ENCODE peak calls at places on chromosomes 2 and 18, in eight cellular contexts. One of them, this sample, is unnamed.

GRCh38 chr2:152637251-152637650 is 80.0 kb downstream of the PRPF40A start:
- DNase-seq in mesenteric fat pad: no peak
- DNase-seq in H4: no peak
- DNase-seq in NCI-H1930: no peak
- DNase-seq in AG08396: no peak
- DNase-seq in dermis microvascular lymphatic vessel endothelial cell: no peak
- DNase-seq in Peyer's patch: no peak
- DNase-seq in retina: no peak
- DNase-seq in this sample: no peak

GRCh38 chr2:37125404-37125803 is 31.4 kb downstream of the EIF2AK2 start:
- DNase-seq in dermis microvascular lymphatic vessel endothelial cell: no peak
- DNase-seq in Peyer's patch: no peak
- DNase-seq in retina: no peak
- DNase-seq in H4: no peak
- DNase-seq in mesenteric fat pad: no peak
- DNase-seq in NCI-H1930: no peak
- DNase-seq in AG08396: no peak
- DNase-seq in this sample: no peak

GRCh38 chr2:26628561-26629345 is 12.4 kb downstream of the CIB4 start:
- DNase-seq in AG08396: no peak
- DNase-seq in H4: no peak
- DNase-seq in Peyer's patch: peak; percentile 25
- DNase-seq in retina: no peak
- DNase-seq in mesenteric fat pad: no peak
- DNase-seq in NCI-H1930: no peak
- DNase-seq in dermis microvascular lymphatic vessel endothelial cell: no peak
- DNase-seq in this sample: no peak

GRCh38 chr18:7945882-7946281 is 378.8 kb downstream of the PTPRM start:
- DNase-seq in H4: peak; percentile 77
- DNase-seq in dermis microvascular lymphatic vessel endothelial cell: peak; percentile 91
- DNase-seq in retina: no peak
- DNase-seq in NCI-H1930: no peak
- DNase-seq in AG08396: peak; percentile 82
- DNase-seq in mesenteric fat pad: no peak
- DNase-seq in Peyer's patch: no peak
- DNase-seq in this sample: peak; percentile 59

GRCh38 chr2:22946553-22946952 is 438.4 kb upstream of the KLHL29 start:
- DNase-seq in Peyer's patch: no peak
- DNase-seq in dermis microvascular lymphatic vessel endothelial cell: no peak
- DNase-seq in AG08396: no peak
- DNase-seq in H4: no peak
- DNase-seq in mesenteric fat pad: no peak
- DNase-seq in NCI-H1930: no peak
- DNase-seq in retina: no peak
- DNase-seq in this sample: no peak

GRCh38 chr2:231007159-231008045 is 11.5 kb downstream of the SPATA3 start:
- DNase-seq in NCI-H1930: no peak
- DNase-seq in retina: no peak
- DNase-seq in AG08396: no peak
- DNase-seq in dermis microvascular lymphatic vessel endothelial cell: no peak
- DNase-seq in mesenteric fat pad: no peak
- DNase-seq in H4: no peak
- DNase-seq in Peyer's patch: no peak
- DNase-seq in this sample: peak; percentile 22

GRCh38 chr2:223692227-223692947 is 90.2 kb upstream of the SCG2 start:
- DNase-seq in dermis microvascular lymphatic vessel endothelial cell: peak; percentile 70
- DNase-seq in retina: peak; percentile 14
- DNase-seq in Peyer's patch: no peak
- DNase-seq in NCI-H1930: no peak
- DNase-seq in AG08396: peak; percentile 61
- DNase-seq in H4: peak; percentile 57
- DNase-seq in mesenteric fat pad: no peak
- DNase-seq in this sample: peak; percentile 35

GRCh38 chr2:100630473-100630977 is 67.7 kb downstream of the PDCL3 start:
- DNase-seq in dermis microvascular lymphatic vessel endothelial cell: no peak
- DNase-seq in Peyer's patch: no peak
- DNase-seq in AG08396: no peak
- DNase-seq in mesenteric fat pad: peak; percentile 60
- DNase-seq in H4: no peak
- DNase-seq in NCI-H1930: no peak
- DNase-seq in retina: no peak
- DNase-seq in this sample: no peak

GRCh38 chr2:26011990-26012856 is 21.7 kb upstream of the RAB10 start:
- DNase-seq in dermis microvascular lymphatic vessel endothelial cell: peak; percentile 66
- DNase-seq in H4: peak; percentile 76
- DNase-seq in mesenteric fat pad: no peak
- DNase-seq in NCI-H1930: no peak
- DNase-seq in AG08396: no peak
- DNase-seq in Peyer's patch: peak; percentile 68
- DNase-seq in retina: no peak
- DNase-seq in this sample: no peak

GRCh38 chr2:178767099-178768060 is 39.8 kb downstream of the TTN start:
- DNase-seq in Peyer's patch: no peak
- DNase-seq in mesenteric fat pad: no peak
- DNase-seq in AG08396: no peak
- DNase-seq in H4: no peak
- DNase-seq in dermis microvascular lymphatic vessel endothelial cell: no peak
- DNase-seq in NCI-H1930: no peak
- DNase-seq in retina: peak; percentile 3
- DNase-seq in this sample: no peak

GRCh38 chr2:201129044-201129505 is 13.1 kb downstream of the CFLAR start:
- DNase-seq in mesenteric fat pad: no peak
- DNase-seq in H4: no peak
- DNase-seq in NCI-H1930: no peak
- DNase-seq in dermis microvascular lymphatic vessel endothelial cell: peak; percentile 93
- DNase-seq in Peyer's patch: no peak
- DNase-seq in AG08396: peak; percentile 32
- DNase-seq in retina: no peak
- DNase-seq in this sample: no peak

GRCh38 chr2:20027715-20028434 is 15.4 kb upstream of the MATN3 start:
- DNase-seq in H4: no peak
- DNase-seq in Peyer's patch: no peak
- DNase-seq in retina: no peak
- DNase-seq in dermis microvascular lymphatic vessel endothelial cell: peak; percentile 80
- DNase-seq in mesenteric fat pad: no peak
- DNase-seq in AG08396: no peak
- DNase-seq in NCI-H1930: no peak
- DNase-seq in this sample: no peak

GRCh38 chr18:13283746-13284145 is 65.2 kb downstream of the LDLRAD4 start:
- DNase-seq in AG08396: no peak
- DNase-seq in H4: no peak
- DNase-seq in mesenteric fat pad: no peak
- DNase-seq in Peyer's patch: no peak
- DNase-seq in retina: no peak
- DNase-seq in NCI-H1930: no peak
- DNase-seq in dermis microvascular lymphatic vessel endothelial cell: no peak
- DNase-seq in this sample: no peak

GRCh38 chr2:222813177-222813843 is 47.5 kb upstream of the ACSL3 start:
- DNase-seq in dermis microvascular lymphatic vessel endothelial cell: no peak
- DNase-seq in H4: no peak
- DNase-seq in mesenteric fat pad: no peak
- DNase-seq in AG08396: peak; percentile 21
- DNase-seq in retina: no peak
- DNase-seq in Peyer's patch: no peak
- DNase-seq in NCI-H1930: no peak
- DNase-seq in this sample: no peak

GRCh38 chr2:238864207-238865014 is 16.5 kb downstream of the TWIST2 start:
- DNase-seq in AG08396: peak; percentile 95
- DNase-seq in Peyer's patch: peak; percentile 82
- DNase-seq in NCI-H1930: peak; percentile 11
- DNase-seq in retina: peak; percentile 43
- DNase-seq in dermis microvascular lymphatic vessel endothelial cell: peak; percentile 98
- DNase-seq in mesenteric fat pad: peak; percentile 92
- DNase-seq in H4: peak; percentile 96
- DNase-seq in this sample: peak; percentile 98

GRCh38 chr2:69244889-69245288 is 142.1 kb downstream of the GFPT1 start:
- DNase-seq in H4: no peak
- DNase-seq in retina: no peak
- DNase-seq in AG08396: no peak
- DNase-seq in dermis microvascular lymphatic vessel endothelial cell: no peak
- DNase-seq in NCI-H1930: no peak
- DNase-seq in Peyer's patch: no peak
- DNase-seq in mesenteric fat pad: no peak
- DNase-seq in this sample: no peak

GRCh38 chr18:59005266-59005665 is 134.4 kb upstream of the SEC11C start:
- DNase-seq in H4: peak; percentile 87
- DNase-seq in retina: no peak
- DNase-seq in mesenteric fat pad: no peak
- DNase-seq in NCI-H1930: no peak
- DNase-seq in Peyer's patch: no peak
- DNase-seq in AG08396: peak; percentile 33
- DNase-seq in dermis microvascular lymphatic vessel endothelial cell: peak; percentile 43
- DNase-seq in this sample: peak; percentile 47

GRCh38 chr2:156339110-156339847 is 6.8 kb upstream of the NR4A2 start:
- DNase-seq in AG08396: no peak
- DNase-seq in dermis microvascular lymphatic vessel endothelial cell: no peak
- DNase-seq in Peyer's patch: no peak
- DNase-seq in NCI-H1930: peak; percentile 45
- DNase-seq in H4: no peak
- DNase-seq in retina: peak; percentile 31
- DNase-seq in mesenteric fat pad: no peak
- DNase-seq in this sample: no peak

GRCh38 chr2:227447606-227448005 is 24.4 kb upstream of the AGFG1 start:
- DNase-seq in dermis microvascular lymphatic vessel endothelial cell: no peak
- DNase-seq in NCI-H1930: no peak
- DNase-seq in retina: peak; percentile 51
- DNase-seq in mesenteric fat pad: no peak
- DNase-seq in Peyer's patch: no peak
- DNase-seq in AG08396: peak; percentile 50
- DNase-seq in H4: no peak
- DNase-seq in this sample: peak; percentile 18

GRCh38 chr18:12462242-12462641 is 54.5 kb downstream of the PRELID3A start:
- DNase-seq in AG08396: no peak
- DNase-seq in H4: no peak
- DNase-seq in dermis microvascular lymphatic vessel endothelial cell: no peak
- DNase-seq in NCI-H1930: no peak
- DNase-seq in mesenteric fat pad: no peak
- DNase-seq in Peyer's patch: no peak
- DNase-seq in retina: no peak
- DNase-seq in this sample: no peak

GRCh38 chr2:219106251-219106650 is 45.5 kb upstream of the IHH start:
- DNase-seq in mesenteric fat pad: no peak
- DNase-seq in NCI-H1930: no peak
- DNase-seq in retina: no peak
- DNase-seq in Peyer's patch: no peak
- DNase-seq in H4: no peak
- DNase-seq in dermis microvascular lymphatic vessel endothelial cell: no peak
- DNase-seq in AG08396: no peak
- DNase-seq in this sample: no peak

GRCh38 chr2:193743089-193743488 is 1548.4 kb upstream of the TMEFF2 start:
- DNase-seq in H4: no peak
- DNase-seq in Peyer's patch: no peak
- DNase-seq in mesenteric fat pad: no peak
- DNase-seq in AG08396: no peak
- DNase-seq in retina: no peak
- DNase-seq in dermis microvascular lymphatic vessel endothelial cell: no peak
- DNase-seq in NCI-H1930: peak; percentile 27
- DNase-seq in this sample: no peak

GRCh38 chr18:78871631-78872030 is 108.0 kb upstream of the SALL3 start:
- DNase-seq in retina: no peak
- DNase-seq in NCI-H1930: no peak
- DNase-seq in AG08396: no peak
- DNase-seq in H4: no peak
- DNase-seq in Peyer's patch: no peak
- DNase-seq in mesenteric fat pad: no peak
- DNase-seq in dermis microvascular lymphatic vessel endothelial cell: no peak
- DNase-seq in this sample: no peak

GRCh38 chr2:98936133-98936916 is at the start of gene CRACDL:
- DNase-seq in NCI-H1930: peak; percentile 20
- DNase-seq in AG08396: peak; percentile 35
- DNase-seq in retina: peak; percentile 60
- DNase-seq in H4: no peak
- DNase-seq in mesenteric fat pad: no peak
- DNase-seq in Peyer's patch: peak; percentile 53
- DNase-seq in dermis microvascular lymphatic vessel endothelial cell: peak; percentile 65
- DNase-seq in this sample: no peak

GRCh38 chr2:161237397-161238263 is 70.6 kb upstream of the PSMD14 start:
- DNase-seq in H4: no peak
- DNase-seq in NCI-H1930: no peak
- DNase-seq in retina: peak; percentile 94
- DNase-seq in Peyer's patch: peak; percentile 59
- DNase-seq in dermis microvascular lymphatic vessel endothelial cell: peak; percentile 49
- DNase-seq in mesenteric fat pad: peak; percentile 89
- DNase-seq in AG08396: peak; percentile 60
- DNase-seq in this sample: peak; percentile 4

GRCh38 chr2:231946241-231946814 is 15.2 kb upstream of the DIS3L2 start:
- DNase-seq in retina: no peak
- DNase-seq in Peyer's patch: no peak
- DNase-seq in mesenteric fat pad: no peak
- DNase-seq in H4: no peak
- DNase-seq in dermis microvascular lymphatic vessel endothelial cell: no peak
- DNase-seq in AG08396: no peak
- DNase-seq in NCI-H1930: no peak
- DNase-seq in this sample: no peak

GRCh38 chr2:38381381-38382143 is 4.5 kb upstream of the ATL2 start:
- DNase-seq in AG08396: no peak
- DNase-seq in retina: no peak
- DNase-seq in mesenteric fat pad: no peak
- DNase-seq in dermis microvascular lymphatic vessel endothelial cell: no peak
- DNase-seq in H4: no peak
- DNase-seq in Peyer's patch: no peak
- DNase-seq in NCI-H1930: no peak
- DNase-seq in this sample: no peak

GRCh38 chr2:222315443-222316121 is 16.8 kb upstream of the PAX3 start:
- DNase-seq in AG08396: no peak
- DNase-seq in dermis microvascular lymphatic vessel endothelial cell: no peak
- DNase-seq in mesenteric fat pad: no peak
- DNase-seq in Peyer's patch: no peak
- DNase-seq in H4: no peak
- DNase-seq in NCI-H1930: no peak
- DNase-seq in retina: peak; percentile 25
- DNase-seq in this sample: no peak

GRCh38 chr2:120525056-120526046 is 179.4 kb downstream of the INHBB start:
- DNase-seq in retina: no peak
- DNase-seq in Peyer's patch: no peak
- DNase-seq in dermis microvascular lymphatic vessel endothelial cell: peak; percentile 78
- DNase-seq in AG08396: no peak
- DNase-seq in H4: peak; percentile 16
- DNase-seq in NCI-H1930: no peak
- DNase-seq in mesenteric fat pad: no peak
- DNase-seq in this sample: no peak

This sample was measured in amniotic stem cell.